ENCODE peak calls at places on chromosomes 7 and 10, in five cellular contexts. X, E, K, L and H are unnamed samples. For H3K36me3, the result is how much of the 10 kb centered on the place peaks cover.

GRCh38 chr10:117214401-117214800 is 17.1 kb downstream of the KCNK18 start:
- DNase-seq in K (no peak), E (no peak), X (no peak), L (no peak), H (no peak)

GRCh38 chr10:93072225-93072712 is 1.4 kb upstream of the CYP26A1 start:
- DNase-seq in K (no peak), X (no peak), L (no peak), E (no peak), H (no peak)

GRCh38 chr10:8034666-8035640 is 19.5 kb upstream of the GATA3 start:
- DNase-seq in E (no peak), X (no peak), L (no peak), K (no peak), H (no peak)

GRCh38 chr10:15877836-15878576 is 17.7 kb upstream of the MINDY3 start:
- DNase-seq in L (no peak), K (no peak), X (no peak), E (no peak), H (no peak)

GRCh38 chr7:129437190-129437589 is 3.0 kb downstream of the STRIP2 start:
- DNase-seq in X (no peak), E (no peak), K (no peak), L (no peak), H (no peak)

GRCh38 chr10:90865400-90865799 is 6.4 kb upstream of the RPP30 start:
- DNase-seq in L (no peak), K (no peak), X (no peak), E (no peak), H (no peak)

GRCh38 chr10:13206546-13207443 is 27.4 kb downstream of the UCMA start:
- DNase-seq in L (no peak), K (peak), X (no peak), E (no peak), H (no peak)

GRCh38 chr10:1638889-1639418 is 98.4 kb downstream of the ADARB2 start:
- DNase-seq in K (no peak), E (no peak), L (no peak), X (no peak), H (no peak)

GRCh38 chr10:56142092-56142728 is 218.8 kb downstream of the ZWINT start:
- DNase-seq in L (no peak), X (no peak), K (no peak), E (no peak), H (no peak)

GRCh38 chr10:1454964-1455363 is 282.4 kb downstream of the ADARB2 start:
- DNase-seq in K (no peak), X (no peak), E (no peak), L (no peak), H (no peak)

GRCh38 chr7:74684921-74685320 is 27.4 kb downstream of the GTF2I start:
- DNase-seq in E (no peak), X (no peak), K (no peak), L (no peak), H (no peak)

GRCh38 chr7:74682829-74683228 is 25.3 kb downstream of the GTF2I start:
- DNase-seq in L (no peak), K (no peak), E (no peak), X (no peak), H (no peak)

GRCh38 chr7:74683799-74684198 is 26.3 kb downstream of the GTF2I start:
- DNase-seq in L (no peak), X (no peak), K (no peak), E (no peak), H (no peak)

GRCh38 chr7:74684473-74684872 is 27.0 kb downstream of the GTF2I start:
- DNase-seq in K (no peak), E (no peak), L (no peak), X (no peak), H (no peak)
- TF ChIP-seq POLR2A in K (no peak), E (no peak), L (no peak), X (no peak), H (no peak)

GRCh38 chr10:123808873-123809272 is 82.7 kb downstream of the CPXM2 start:
- DNase-seq in E (no peak), X (no peak), L (no peak), K (peak), H (peak)

GRCh38 chr10:123800821-123801220 is 90.8 kb downstream of the CPXM2 start:
- DNase-seq in E (no peak), L (no peak), K (no peak), X (no peak), H (no peak)

GRCh38 chr10:123808286-123808685 is 83.3 kb downstream of the CPXM2 start:
- DNase-seq in X (no peak), K (no peak), E (no peak), L (no peak), H (no peak)

GRCh38 chr10:123807444-123808035 is 84.1 kb downstream of the CPXM2 start:
- DNase-seq in L (no peak), K (no peak), X (no peak), E (no peak), H (no peak)

DNA sequence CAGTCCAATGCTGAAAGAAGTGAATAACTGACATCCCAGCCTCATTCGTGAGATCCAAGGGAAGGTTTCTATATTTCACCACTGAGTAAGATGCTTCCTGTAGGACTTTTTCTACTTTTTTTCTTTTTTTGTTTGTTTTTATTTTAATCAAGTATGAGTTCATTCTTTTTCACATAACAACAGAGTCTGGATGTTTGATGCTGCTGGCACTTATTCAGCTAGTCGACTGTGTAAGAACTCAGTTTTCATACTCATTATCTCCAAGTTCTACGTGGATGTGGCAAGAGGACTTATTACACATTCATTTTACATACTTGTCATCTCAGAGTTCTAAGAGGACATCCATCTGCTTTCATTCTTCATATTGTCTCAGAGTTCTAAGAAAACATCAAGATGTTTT is 86.9 kb downstream of the CPXM2 start:
- DNase-seq in X (no peak), E (no peak), L (no peak), K (no peak), H (no peak)
- H3K4me3 ChIP-seq in X (no peak), E (no peak), L (no peak), K (no peak), H (no peak)

GRCh38 chr10:78927257-78927995 is 141.3 kb upstream of the ZMIZ1 start:
- DNase-seq in X (no peak), L (no peak), K (peak), E (no peak), H (no peak)
- H3K36me3 ChIP-seq in X (under half), L (under half), K (under half), E (under half), H (under half)

DNA sequence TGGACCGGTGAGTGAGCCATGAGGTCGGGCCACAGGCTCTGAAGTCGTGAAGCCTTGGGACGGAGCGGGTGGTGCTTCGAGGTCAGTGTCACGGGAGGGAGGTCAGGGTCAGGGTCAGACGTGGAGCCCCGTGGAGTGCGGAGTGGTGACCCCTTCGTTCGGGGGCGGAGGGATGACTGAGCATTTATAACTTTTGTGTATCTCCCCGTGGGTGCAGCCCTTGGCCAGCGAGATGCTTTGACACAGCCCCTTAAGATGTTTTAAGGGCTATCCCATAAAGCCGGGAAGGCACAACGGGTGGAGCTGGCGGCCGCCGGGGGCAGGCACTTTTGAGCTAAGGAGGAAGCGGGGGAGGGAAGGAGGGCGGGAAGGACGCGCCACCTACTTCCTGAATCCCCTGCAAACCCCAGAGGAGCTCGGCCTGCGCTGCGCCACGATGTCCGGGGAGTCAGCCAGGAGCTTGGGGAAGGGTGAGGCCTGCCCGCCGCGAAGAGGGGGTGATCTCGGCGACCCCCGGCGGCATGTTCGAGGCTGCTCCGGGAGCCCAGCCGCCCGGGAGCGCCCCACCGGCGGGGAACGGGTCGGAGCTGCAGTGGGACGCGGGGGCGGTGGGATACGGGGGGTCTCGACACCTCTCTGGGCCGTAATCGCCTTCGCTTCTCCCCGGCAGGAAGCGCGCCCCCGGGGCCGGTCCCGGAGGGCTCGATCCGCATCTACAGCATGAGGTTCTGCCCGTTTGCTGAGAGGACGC is at the start of gene GSTO1:
- DNase-seq in L (peak), E (peak), X (peak), K (peak), H (peak)
- TF ChIP-seq POLR2A in L (peak), E (peak), X (peak), K (peak), H (no peak)

GRCh38 chr7:17879075-17879661 is 61.1 kb downstream of the SNX13 start:
- DNase-seq in K (no peak), X (no peak), L (no peak), E (no peak), H (no peak)

GRCh38 chr7:17882685-17883084 is 57.6 kb downstream of the SNX13 start:
- DNase-seq in L (no peak), E (no peak), K (no peak), X (no peak), H (no peak)

DNA sequence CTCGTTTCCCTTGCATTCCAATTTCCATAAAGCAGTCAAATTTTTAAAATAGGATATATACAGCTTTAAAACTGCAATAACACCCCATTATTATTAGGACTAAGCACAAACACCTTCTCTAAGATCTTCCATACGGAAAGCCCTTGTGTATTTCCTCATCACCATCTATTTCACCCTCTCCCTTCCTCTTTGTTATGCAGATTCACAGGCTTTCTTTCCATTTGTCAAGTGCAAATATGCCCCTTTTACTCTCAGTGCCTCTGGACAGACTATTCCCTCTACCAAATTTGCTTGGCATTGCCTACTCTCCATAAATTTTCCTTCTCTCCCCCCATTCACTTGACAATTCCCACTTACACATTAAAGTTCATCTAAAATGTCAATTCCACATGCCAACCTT is 61.7 kb downstream of the SNX13 start:
- DNase-seq in X (no peak), E (no peak), L (no peak), K (no peak), H (no peak)
- H3K4me3 ChIP-seq in X (no peak), E (no peak), L (no peak), K (no peak), H (no peak)

DNA sequence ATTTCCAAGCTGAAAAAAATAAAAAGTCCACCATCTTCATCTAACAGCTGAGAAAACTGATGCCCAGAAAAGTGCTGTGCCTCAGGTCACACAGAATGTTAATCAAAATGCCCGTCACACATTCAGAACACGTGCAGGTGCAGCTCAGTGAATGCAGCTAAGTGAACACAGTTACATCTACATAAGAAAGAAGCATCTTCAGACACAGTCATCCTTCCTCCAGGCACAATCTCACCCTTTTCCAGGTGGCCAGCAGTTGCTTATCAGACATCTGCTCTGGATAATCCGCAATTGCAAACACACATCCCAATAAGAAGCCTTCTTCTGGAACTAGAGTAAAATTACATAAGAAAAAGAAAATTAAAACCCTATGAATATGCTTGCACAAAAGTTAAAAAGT is 35.3 kb downstream of the PAXIP1 start:
- DNase-seq in X (no peak), L (no peak), E (no peak), K (no peak), H (no peak)
- H3K36me3 ChIP-seq in X (half or more), L (half or more), E (under half), K (half or more), H (under half)

GRCh38 chr10:122876493-122876855 is 2.9 kb downstream of the FAM24B start:
- DNase-seq in L (no peak), X (no peak), E (no peak), K (no peak), H (no peak)

GRCh38 chr10:122878799-122879338 is 512 bp downstream of the FAM24B start:
- DNase-seq in E (no peak), L (no peak), K (no peak), X (no peak), H (no peak)

GRCh38 chr10:122882798-122883197 is 3.4 kb upstream of the FAM24B start:
- DNase-seq in X (no peak), E (no peak), K (no peak), L (no peak), H (no peak)

GRCh38 chr10:122877264-122877663 is 2.1 kb downstream of the FAM24B start:
- DNase-seq in L (no peak), X (no peak), K (no peak), E (no peak), H (no peak)

DNA sequence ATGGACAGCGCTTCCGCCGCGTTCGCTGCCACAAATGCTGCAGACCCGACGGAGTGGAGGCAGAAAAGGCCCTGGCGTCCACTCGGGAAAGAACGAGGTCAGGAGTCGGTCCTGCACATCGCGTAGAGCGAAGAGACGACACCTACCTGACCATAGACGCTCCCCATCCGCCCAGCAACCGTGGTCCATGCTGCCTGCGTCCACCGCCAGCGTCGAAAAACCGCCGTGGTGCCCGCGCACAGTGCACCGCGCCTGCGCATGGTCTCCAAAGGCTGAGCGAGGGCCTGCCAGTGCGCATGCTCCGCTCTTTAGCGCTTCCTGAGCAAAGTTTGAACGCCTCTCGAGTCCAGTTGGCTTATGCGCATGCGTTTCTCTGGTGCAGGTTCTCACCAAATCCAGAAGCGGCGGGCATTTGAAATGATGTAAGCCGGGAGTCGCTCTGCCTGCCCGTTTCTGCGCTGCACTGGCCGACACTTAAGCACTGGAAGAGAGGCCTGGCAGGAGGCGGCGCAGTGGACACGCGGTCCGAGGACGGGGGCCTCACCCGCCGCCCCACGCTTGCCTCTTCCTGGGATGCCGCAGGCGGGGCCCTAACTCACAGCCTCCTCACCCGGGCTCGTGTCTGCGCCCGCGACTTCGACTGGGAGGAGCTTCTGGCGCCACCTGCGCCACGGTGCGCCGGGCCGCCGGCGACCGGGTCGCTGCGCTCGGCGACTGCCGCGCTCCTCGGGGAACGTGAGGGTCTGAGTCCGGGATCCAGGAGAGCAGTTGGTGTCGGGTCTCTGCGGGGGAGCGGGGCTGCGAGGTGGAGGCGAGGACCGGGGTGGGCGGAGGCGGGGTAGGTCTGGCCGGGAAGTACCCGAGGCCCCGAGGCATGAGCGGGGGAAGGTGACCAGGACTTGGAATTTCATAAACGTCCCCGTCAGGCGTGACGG is at the start of gene FAM24B:
- DNase-seq in L (peak), X (peak), E (peak), K (peak), H (peak)
- TF ChIP-seq POLR2A in L (no peak), X (peak), E (no peak), K (no peak), H (peak)